ENCODE peak calls at places on chromosomes 2 and 18, in seven cellular contexts. F is effector memory CD8-positive, alpha-beta T cell; G is AG10803; M is endodermal cell; I is activated T-cell treated with anti-CD3 and anti-CD28 coated beads for 1 hour; Z is activated naive CD8-positive, alpha-beta T cell treated with anti-CD3 and anti-CD28 coated beads, Interleukin-2, amount 10 ng/mL, durations not matched to agents 7 days and 5 days; J is NCI-H524. V is an unnamed sample.

GRCh38 chr18:45844938-45845337 is 19.5 kb downstream of the SIGLEC15 start:
- DNase-seq in F (no peak), Z (no peak), J (no peak), I (no peak), G (no peak), M (no peak), V (no peak)

GRCh38 chr2:2763998-2764355 is 432.9 kb upstream of the MYT1L start:
- DNase-seq in G (no peak), Z (no peak), J (no peak), F (no peak), M (no peak), I (no peak), V (no peak)

GRCh38 chr2:85799215-85799956 is 45.6 kb downstream of the ATOH8 start:
- DNase-seq in F (no peak), I (no peak), G (no peak), J (no peak), Z (no peak), M (peak), V (no peak)

GRCh38 chr18:72871091-72871490 is 3.3 kb upstream of the NETO1 start:
- DNase-seq in G (peak), Z (no peak), J (no peak), M (no peak), I (no peak), F (no peak), V (no peak)

GRCh38 chr2:4992226-4992625 is 700.0 kb upstream of the SOX11 start:
- DNase-seq in G (no peak), Z (no peak), M (peak), I (no peak), J (peak), F (no peak), V (no peak)

GRCh38 chr2:216829533-216829932 is 30.3 kb downstream of the TNP1 start:
- DNase-seq in I (no peak), J (no peak), Z (no peak), F (no peak), M (no peak), G (peak), V (peak)

GRCh38 chr2:237859533-237860272 is at the start of gene RAMP1:
- DNase-seq in G (peak), M (peak), J (peak), Z (no peak), I (no peak), F (no peak), V (peak)

GRCh38 chr2:169001116-169001815 is 29.9 kb downstream of the ABCB11 start:
- DNase-seq in I (no peak), F (no peak), J (no peak), Z (no peak), G (no peak), M (no peak), V (no peak)

GRCh38 chr18:48441405-48441881 is 32.3 kb upstream of the ZBTB7C start:
- DNase-seq in J (peak), M (no peak), F (no peak), G (no peak), Z (no peak), I (no peak), V (peak)

GRCh38 chr2:119208791-119209203 is 14.8 kb upstream of the STEAP3 start:
- DNase-seq in F (no peak), J (no peak), G (no peak), I (no peak), M (no peak), Z (no peak), V (no peak)

GRCh38 chr2:218229239-218229638 is 12.2 kb downstream of the ARPC2 start:
- DNase-seq in Z (no peak), G (peak), M (no peak), I (peak), J (no peak), F (peak), V (peak)

GRCh38 chr18:62812891-62813290 is 97.5 kb downstream of the PHLPP1 start:
- DNase-seq in I (no peak), M (no peak), F (no peak), Z (no peak), J (peak), G (no peak), V (no peak)

GRCh38 chr2:45845058-45845457 is 193.6 kb downstream of the PRKCE start:
- DNase-seq in M (no peak), I (no peak), F (no peak), Z (no peak), G (no peak), J (peak), V (no peak)

GRCh38 chr2:170354855-170355649 is 177.1 kb downstream of the MYO3B start:
- DNase-seq in M (no peak), Z (no peak), F (no peak), J (peak), G (no peak), I (no peak), V (no peak)

GRCh38 chr2:81194581-81194980 is 890.0 kb upstream of the LRRTM1 start:
- DNase-seq in M (no peak), I (no peak), J (no peak), G (no peak), Z (no peak), F (no peak), V (no peak)

GRCh38 chr2:155377178-155377780 is 678.8 kb downstream of the KCNJ3 start:
- DNase-seq in F (no peak), M (no peak), I (no peak), Z (no peak), J (peak), G (peak), V (peak)

GRCh38 chr2:101740555-101740964 is 43.1 kb downstream of the MAP4K4 start:
- DNase-seq in G (no peak), I (no peak), F (no peak), J (no peak), M (no peak), Z (no peak), V (no peak)

GRCh38 chr2:228840113-228840742 is 430.9 kb downstream of the PID1 start:
- DNase-seq in G (no peak), J (no peak), I (no peak), F (no peak), Z (no peak), M (no peak), V (no peak)

GRCh38 chr18:35071819-35072247 is 30.6 kb downstream of the MAPRE2 start:
- DNase-seq in G (peak), M (no peak), I (no peak), J (no peak), Z (no peak), F (no peak), V (no peak)

GRCh38 chr2:74025971-74026612 is 41.4 kb downstream of the TET3 start:
- DNase-seq in F (peak), J (no peak), M (peak), I (no peak), Z (peak), G (no peak), V (no peak)

GRCh38 chr2:98027535-98027934 is 31.8 kb upstream of the TMEM131 start:
- DNase-seq in J (no peak), Z (no peak), F (no peak), M (no peak), I (no peak), G (no peak), V (no peak)

GRCh38 chr2:184835081-184835728 is 236.9 kb downstream of the ZNF804A start:
- DNase-seq in F (no peak), M (peak), J (peak), I (no peak), G (no peak), Z (no peak), V (no peak)

GRCh38 chr2:149587950-149588487 is 444 bp upstream of the MMADHC start:
- DNase-seq in J (peak), I (no peak), G (no peak), Z (no peak), M (no peak), F (no peak), V (no peak)

GRCh38 chr18:75714766-75715165 is 287.3 kb upstream of the SMIM21 start:
- DNase-seq in G (no peak), F (no peak), I (no peak), M (no peak), J (no peak), Z (no peak), V (no peak)

GRCh38 chr18:30578707-30579106 is 463.8 kb downstream of the DSC3 start:
- DNase-seq in F (no peak), I (no peak), M (no peak), Z (no peak), J (no peak), G (no peak), V (no peak)

GRCh38 chr2:106098081-106098480 is 96.0 kb downstream of the UXS1 start:
- DNase-seq in F (no peak), J (peak), Z (no peak), I (no peak), G (no peak), M (peak), V (no peak)

GRCh38 chr2:127217470-127218325 is 2.4 kb downstream of the CYP27C1 start:
- DNase-seq in F (no peak), G (no peak), Z (no peak), I (no peak), J (no peak), M (peak), V (peak)

GRCh38 chr2:158995677-158996049 is 27.2 kb downstream of the TANC1 start:
- DNase-seq in F (no peak), Z (no peak), J (no peak), G (no peak), I (no peak), M (no peak), V (no peak)

GRCh38 chr18:47422524-47422923 is 171.1 kb upstream of the SKOR2 start:
- DNase-seq in Z (no peak), M (peak), I (no peak), G (peak), F (no peak), J (no peak), V (no peak)

GRCh38 chr2:47039913-47040562 is 115.1 kb downstream of the STPG4 start:
- DNase-seq in M (no peak), I (no peak), Z (no peak), F (no peak), J (no peak), G (no peak), V (no peak)

V was measured in AG08395.